ENCODE peak calls at places on chromosomes 16 and 17, in five cellular contexts. Y is fibroblast of the aortic adventitia, F is AG10803, C is RWPE2, U is WERI-Rb-1. O is an unnamed sample.

GRCh38 chr16:75087040-75087979 is 29.3 kb downstream of the LDHD start:
- DNase-seq in C (no peak), U (peak; percentile 76), F (peak; percentile 84), Y (peak; percentile 89), O (peak; percentile 65)

GRCh38 chr17:35768796-35769195 is 8.1 kb downstream of the C17orf50 start:
- DNase-seq in Y (no peak), U (no peak), C (no peak), F (no peak), O (no peak)

GRCh38 chr16:11139624-11140375 is 116.2 kb downstream of the SOCS1 start:
- DNase-seq in C (no peak), F (no peak), Y (no peak), U (no peak), O (no peak)

GRCh38 chr16:27366687-27367462 is 35.1 kb upstream of the IL21R start:
- DNase-seq in C (no peak), F (no peak), U (no peak), Y (no peak), O (no peak)

GRCh38 chr16:30041841-30042240 is 10.8 kb upstream of the TLCD3B start:
- DNase-seq in C (no peak), Y (peak; percentile 72), U (no peak), F (peak; percentile 44), O (no peak)

GRCh38 chr17:12918132-12918531 is 99.7 kb downstream of the ELAC2 start:
- DNase-seq in Y (no peak), F (no peak), C (no peak), U (no peak), O (no peak)

GRCh38 chr16:81938331-81939163 is 72.7 kb downstream of the SDR42E1 start:
- DNase-seq in F (no peak), C (no peak), Y (no peak), U (no peak), O (no peak)

GRCh38 chr16:72013389-72013788 is 4.8 kb downstream of the DHODH start:
- DNase-seq in C (no peak), U (no peak), Y (peak; percentile 19), F (peak; percentile 8), O (no peak)

GRCh38 chr16:84478172-84478948 is 26.1 kb downstream of the MEAK7 start:
- DNase-seq in F (peak; percentile 62), Y (peak; percentile 61), C (no peak), U (no peak), O (peak; percentile 15)

GRCh38 chr17:53316988-53317387 is 505.7 kb upstream of the KIF2B start:
- DNase-seq in F (no peak), Y (no peak), U (no peak), C (no peak), O (no peak)

GRCh38 chr17:13594762-13595697 is 6.7 kb downstream of the HS3ST3A1 start:
- DNase-seq in C (no peak), U (peak; percentile 73), Y (peak; percentile 94), F (peak; percentile 85), O (peak; percentile 72)

GRCh38 chr16:51150894-51151320 is at the start of gene SALL1:
- DNase-seq in U (no peak), Y (no peak), F (no peak), C (no peak), O (no peak)

DNA sequence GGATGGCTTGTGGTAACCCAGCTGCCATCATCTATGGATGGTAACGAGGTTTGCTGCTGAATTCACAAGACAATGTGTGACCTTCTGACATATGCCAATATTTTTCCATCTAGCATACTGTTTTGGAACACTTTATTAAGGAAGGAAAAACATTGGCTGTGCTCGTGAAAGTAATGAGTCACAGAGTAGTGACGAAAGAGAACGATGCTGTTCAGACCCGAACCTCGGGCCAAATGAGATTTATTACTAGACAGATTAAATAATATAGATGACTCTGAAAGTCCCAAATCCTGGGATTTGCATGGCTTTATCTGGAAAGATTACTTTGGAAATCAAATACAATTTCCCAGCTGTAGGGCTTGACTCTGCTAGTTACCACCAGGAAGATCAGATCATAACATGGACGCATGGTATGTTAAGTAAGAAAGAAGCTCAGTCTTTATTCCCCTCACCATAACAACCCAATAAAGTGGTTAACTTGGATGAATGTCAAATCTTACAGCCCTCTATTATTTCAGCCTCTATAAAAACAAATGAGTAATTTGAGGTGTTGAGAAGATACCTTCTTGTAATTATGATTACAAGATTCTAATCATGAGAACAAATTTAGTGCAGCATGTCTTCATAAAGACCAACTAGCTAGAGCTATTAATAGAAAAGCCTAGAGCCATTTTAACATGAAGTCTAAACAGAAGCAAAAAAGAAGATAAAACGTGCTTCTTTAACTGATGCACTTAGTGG is 32.6 kb downstream of the ERN1 start:
- DNase-seq in U (no peak), C (no peak), F (no peak), Y (peak; percentile 84), O (no peak)
- TF ChIP-seq CTCF in U (no peak), C (no peak), F (no peak), Y (no peak), O (no peak)

GRCh38 chr17:5413682-5414081 is 5.8 kb downstream of the NUP88 start:
- DNase-seq in Y (peak; percentile 94), C (no peak), F (peak; percentile 89), U (no peak), O (peak; percentile 46)

GRCh38 chr17:5418858-5419355 is 555 bp downstream of the NUP88 start:
- DNase-seq in C (no peak), F (no peak), Y (peak; percentile 25), U (no peak), O (no peak)

GRCh38 chr17:5419356-5419958 is at the start of gene NUP88:
- DNase-seq in U (peak; percentile 97), Y (peak; percentile 95), C (peak; percentile 97), F (peak; percentile 96), O (peak; percentile 92)

GRCh38 chr17:5419959-5420653 is at the start of gene RPAIN:
- DNase-seq in Y (no peak), U (peak; percentile 92), C (peak; percentile 89), F (peak; percentile 70), O (no peak)

GRCh38 chr17:5416886-5417285 is 2.6 kb downstream of the NUP88 start:
- DNase-seq in C (no peak), U (no peak), Y (no peak), F (no peak), O (no peak)
- H3K4me3 ChIP-seq in C (no peak overlapping the region), U (no peak overlapping the region), Y (no peak overlapping the region), F (no peak overlapping the region), O (peak overlapping the region; percentile 95)

GRCh38 chr17:20085283-20085875 is 76.2 kb downstream of the SPECC1 start:
- DNase-seq in F (peak; percentile 77), U (no peak), C (no peak), Y (peak; percentile 35), O (no peak)
- TF ChIP-seq CTCF in F (no peak), U (no peak), C (no peak), Y (no peak), O (no peak)

GRCh38 chr17:66407864-66408263 is 105.5 kb downstream of the PRKCA start:
- DNase-seq in F (no peak), Y (no peak), C (no peak), U (no peak), O (no peak)

GRCh38 chr17:66403846-66404597 is 101.6 kb downstream of the PRKCA start:
- DNase-seq in C (no peak), Y (no peak), F (no peak), U (no peak), O (no peak)

GRCh38 chr17:66411498-66411897 is 109.1 kb downstream of the PRKCA start:
- DNase-seq in U (no peak), Y (no peak), F (no peak), C (no peak), O (no peak)

GRCh38 chr17:66405836-66406679 is 103.6 kb downstream of the PRKCA start:
- DNase-seq in Y (peak; percentile 40), F (peak; percentile 49), U (no peak), C (no peak), O (no peak)

DNA sequence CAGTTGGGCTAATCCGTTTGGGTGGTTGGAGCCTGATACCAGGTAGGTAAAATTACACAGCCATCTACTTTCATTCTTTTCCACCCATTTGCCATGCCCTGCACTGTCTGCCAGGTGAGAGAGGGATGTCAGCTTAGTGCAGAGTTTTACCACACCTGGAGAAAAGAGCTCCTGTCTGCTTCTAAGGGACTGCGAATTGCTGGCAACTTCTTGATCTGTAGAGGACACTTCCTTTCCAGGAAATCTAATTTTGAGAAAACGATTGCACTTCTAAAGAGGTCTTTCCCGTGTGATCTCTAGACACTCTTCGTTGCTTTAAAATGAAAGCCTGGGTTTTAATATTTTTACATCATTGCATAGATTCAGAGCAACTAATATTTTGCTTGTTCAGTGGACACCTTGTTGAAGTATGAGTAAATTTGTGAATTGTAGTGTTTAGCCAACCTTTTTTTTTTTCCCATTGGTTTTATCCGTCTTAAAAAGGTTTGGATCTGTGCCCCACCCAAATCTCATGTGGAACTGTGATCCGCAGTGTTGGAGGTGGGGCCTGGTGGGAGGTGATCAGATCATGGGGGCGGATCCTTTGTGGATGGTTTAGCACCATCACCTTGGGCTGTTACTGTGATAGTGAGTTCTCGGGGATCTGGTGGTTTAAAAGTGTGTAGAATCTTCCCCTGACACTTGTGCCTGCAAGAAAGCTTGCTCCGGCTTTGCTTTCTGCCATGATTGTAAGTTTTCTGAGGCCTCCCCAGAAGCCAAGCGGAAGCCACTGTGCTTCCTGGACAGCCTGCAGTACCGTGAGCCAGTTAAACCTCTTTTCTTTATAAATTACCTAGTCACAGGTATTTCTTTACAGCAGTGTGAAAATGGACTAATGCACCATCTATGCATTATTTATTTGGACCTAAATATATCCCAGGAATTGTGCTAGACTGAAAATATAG is 104.6 kb downstream of the PRKCA start:
- DNase-seq in Y (no peak), U (no peak), F (no peak), C (no peak), O (no peak)
- H3K4me3 ChIP-seq in Y (no peak overlapping the region), U (no peak overlapping the region), F (no peak overlapping the region), C (no peak overlapping the region), O (no peak overlapping the region)

GRCh38 chr16:28823719-28824547 is 1.1 kb downstream of the ATXN2L start:
- DNase-seq in U (peak; percentile 99), Y (peak; percentile 96), C (peak; percentile 98), F (peak; percentile 98), O (peak; percentile 85)
- TF ChIP-seq CTCF in U (no peak), Y (no peak), C (no peak), F (peak; percentile 24), O (no peak)

DNA sequence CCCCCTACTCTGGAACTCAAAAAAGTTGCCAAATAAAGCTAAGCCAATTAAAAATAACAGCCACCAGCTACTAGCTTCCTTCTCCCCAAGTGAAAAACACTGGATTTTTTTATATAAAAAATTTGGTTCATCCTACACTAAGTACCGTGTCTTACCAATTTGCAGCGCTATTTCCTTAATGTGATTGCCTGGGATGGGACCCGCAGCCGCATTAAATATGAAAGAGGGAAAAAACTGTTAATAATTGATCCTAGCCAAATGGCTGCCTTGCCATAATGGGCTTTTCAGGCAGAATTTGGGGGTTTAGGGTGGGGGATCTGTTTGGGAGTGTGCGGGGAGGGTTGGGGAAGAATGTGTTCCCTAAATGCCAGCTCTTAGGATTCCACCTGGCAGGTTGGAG is 2.0 kb downstream of the HOXB9 start:
- DNase-seq in Y (no peak), F (no peak), C (no peak), U (no peak), O (no peak)
- H3K4me3 ChIP-seq in Y (no peak overlapping the region), F (peak overlapping the region; percentile 69), C (no peak overlapping the region), U (no peak overlapping the region), O (no peak overlapping the region)

DNA sequence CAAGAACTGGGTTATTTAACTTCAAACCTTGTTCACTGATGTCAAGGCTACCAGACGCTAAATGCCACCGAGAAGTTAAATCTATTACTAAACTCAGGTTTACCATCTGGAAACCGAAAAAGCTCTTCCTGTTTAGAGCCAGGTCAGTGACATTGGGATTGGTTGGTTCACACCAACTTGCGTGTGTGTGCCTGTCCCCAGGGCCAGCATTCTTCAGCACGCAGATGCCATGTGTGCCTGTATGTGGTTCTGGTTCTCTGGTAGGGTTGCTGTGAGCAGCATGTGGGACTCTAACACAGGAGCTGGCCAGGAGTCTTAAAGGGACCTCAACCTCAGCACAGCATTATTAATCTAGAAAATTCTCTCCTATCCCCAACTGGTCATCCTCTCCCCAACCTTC is 18.1 kb upstream of the TBX2 start:
- DNase-seq in C (no peak), F (peak; percentile 38), U (no peak), Y (no peak), O (no peak)
- TF ChIP-seq CTCF in C (no peak), F (no peak), U (no peak), Y (no peak), O (no peak)

O was measured in HFF-Myc.